ENCODE peak calls at places on chromosomes 16 and 17, in four cellular contexts. P, G, D and A are unnamed samples.

GRCh38 chr17:38653679-38654078 is 21.1 kb downstream of the EPOP start:
- DNase-seq in P (no peak), G (no peak), D (no peak), A (no peak)

GRCh38 chr16:841455-842060 is 41.0 kb upstream of the GNG13 start:
- DNase-seq in P (no peak), G (no peak), D (no peak), A (no peak)

GRCh38 chr17:67121317-67121887 is 77.0 kb downstream of the CACNG1 start:
- DNase-seq in P (no peak), G (no peak), D (no peak), A (no peak)

GRCh38 chr16:12780467-12780866 is 23.2 kb downstream of the CPPED1 start:
- DNase-seq in P (no peak), G (no peak), D (no peak), A (no peak)

GRCh38 chr17:77580956-77581355 is 377.5 kb upstream of the TNRC6C start:
- DNase-seq in P (no peak), G (no peak), D (no peak), A (no peak)

GRCh38 chr16:49620158-49620867 is 235.6 kb downstream of the ZNF423 start:
- DNase-seq in P (peak), G (no peak), D (no peak), A (no peak)

GRCh38 chr17:13017623-13018462 is at the start of gene ELAC2:
- DNase-seq in P (peak), G (peak), D (peak), A (peak)

GRCh38 chr16:89369266-89369895 is 121.0 kb downstream of the ANKRD11 start:
- DNase-seq in P (no peak), G (no peak), D (no peak), A (no peak)

GRCh38 chr17:7745748-7746470 is 28.4 kb downstream of the DNAH2 start:
- DNase-seq in P (no peak), G (no peak), D (peak), A (no peak)

GRCh38 chr17:27407916-27408846 is 48.1 kb upstream of the KSR1 start:
- DNase-seq in P (no peak), G (no peak), D (peak), A (no peak)

GRCh38 chr17:35082073-35082657 is 18.7 kb upstream of the RFFL start:
- DNase-seq in P (no peak), G (peak), D (peak), A (peak)

GRCh38 chr17:62687997-62688396 is 60.5 kb downstream of the MRC2 start:
- DNase-seq in P (no peak), G (no peak), D (no peak), A (no peak)

GRCh38 chr16:57023541-57024249 is 34.3 kb downstream of the NLRC5 start:
- DNase-seq in P (no peak), G (no peak), D (no peak), A (no peak)

GRCh38 chr16:75035410-75035968 is 36.7 kb downstream of the ZNRF1 start:
- DNase-seq in P (no peak), G (no peak), D (no peak), A (no peak)

GRCh38 chr17:64130559-64131001 is 636 bp upstream of the ERN1 start:
- DNase-seq in P (peak), G (no peak), D (no peak), A (peak)

GRCh38 chr16:85448557-85449194 is 164.4 kb upstream of the GSE1 start:
- DNase-seq in P (peak), G (peak), D (no peak), A (peak)

GRCh38 chr16:12901204-12901596 is 198 bp upstream of the SHISA9 start:
- DNase-seq in P (no peak), G (no peak), D (no peak), A (no peak)

GRCh38 chr16:11164482-11165270 is 91.3 kb downstream of the SOCS1 start:
- DNase-seq in P (no peak), G (no peak), D (no peak), A (no peak)

GRCh38 chr16:82657239-82657638 is 30.5 kb downstream of the CDH13 start:
- DNase-seq in P (no peak), G (no peak), D (no peak), A (no peak)

GRCh38 chr16:667780-668518 is at the start of gene RHOT2:
- DNase-seq in P (peak), G (peak), D (no peak), A (peak)

GRCh38 chr16:56289862-56290261 is 98.6 kb downstream of the GNAO1 start:
- DNase-seq in P (no peak), G (no peak), D (no peak), A (no peak)

GRCh38 chr16:71600822-71601221 is 23.9 kb upstream of the TAT start:
- DNase-seq in P (no peak), G (no peak), D (no peak), A (no peak)

GRCh38 chr17:66339563-66339962 is 37.1 kb downstream of the PRKCA start:
- DNase-seq in P (no peak), G (no peak), D (no peak), A (no peak)

GRCh38 chr16:70685061-70685937 is 554 bp downstream of the MTSS2 start:
- DNase-seq in P (no peak), G (no peak), D (no peak), A (peak)

GRCh38 chr17:37322826-37323561 is 52.8 kb upstream of the C17orf78 start:
- DNase-seq in P (no peak), G (no peak), D (no peak), A (no peak)

GRCh38 chr17:73628642-73629552 is 15.3 kb downstream of the SDK2 start:
- DNase-seq in P (no peak), G (no peak), D (no peak), A (no peak)

GRCh38 chr16:54930034-54930938 is at the start of gene IRX5:
- DNase-seq in P (peak), G (peak), D (peak), A (peak)

GRCh38 chr16:82938108-82938507 is 311.3 kb downstream of the CDH13 start:
- DNase-seq in P (no peak), G (no peak), D (no peak), A (no peak)

GRCh38 chr17:81509687-81510523 is 2.7 kb downstream of the ACTG1 start:
- DNase-seq in P (peak), G (no peak), D (no peak), A (no peak)

GRCh38 chr16:27745348-27745747 is 195.4 kb downstream of the KATNIP start:
- DNase-seq in P (no peak), G (no peak), D (peak), A (no peak)

GRCh38 chr16:60064026-60064425 is 1329.9 kb upstream of the GOT2 start:
- DNase-seq in P (no peak), G (no peak), D (no peak), A (no peak)

GRCh38 chr16:25959216-25959615 is 267.5 kb downstream of the HS3ST4 start:
- DNase-seq in P (peak), G (no peak), D (no peak), A (no peak)

GRCh38 chr17:59754547-59754946 is 47.1 kb downstream of the VMP1 start:
- DNase-seq in P (no peak), G (no peak), D (peak), A (no peak)

GRCh38 chr17:14903810-14904209 is 361.3 kb downstream of the PMP22 start:
- DNase-seq in P (no peak), G (no peak), D (no peak), A (no peak)

GRCh38 chr17:76531501-76532038 is 5.9 kb downstream of the CYGB start:
- DNase-seq in P (no peak), G (no peak), D (no peak), A (no peak)

GRCh38 chr17:50641339-50641725 is 6.7 kb downstream of the ABCC3 start:
- DNase-seq in P (no peak), G (no peak), D (no peak), A (no peak)

GRCh38 chr17:50638851-50639767 is 4.4 kb downstream of the ABCC3 start:
- DNase-seq in P (peak), G (no peak), D (peak), A (no peak)

GRCh38 chr17:50642071-50642721 is 7.5 kb downstream of the ABCC3 start:
- DNase-seq in P (no peak), G (no peak), D (no peak), A (no peak)

GRCh38 chr17:50642722-50643656 is 8.3 kb downstream of the ABCC3 start:
- DNase-seq in P (no peak), G (no peak), D (no peak), A (no peak)

GRCh38 chr17:50640701-50641338 is 6.1 kb downstream of the ABCC3 start:
- DNase-seq in P (peak), G (no peak), D (no peak), A (no peak)
- TF ChIP-seq CTCF in P (no peak), G (no peak), D (no peak), A (no peak)

DNA sequence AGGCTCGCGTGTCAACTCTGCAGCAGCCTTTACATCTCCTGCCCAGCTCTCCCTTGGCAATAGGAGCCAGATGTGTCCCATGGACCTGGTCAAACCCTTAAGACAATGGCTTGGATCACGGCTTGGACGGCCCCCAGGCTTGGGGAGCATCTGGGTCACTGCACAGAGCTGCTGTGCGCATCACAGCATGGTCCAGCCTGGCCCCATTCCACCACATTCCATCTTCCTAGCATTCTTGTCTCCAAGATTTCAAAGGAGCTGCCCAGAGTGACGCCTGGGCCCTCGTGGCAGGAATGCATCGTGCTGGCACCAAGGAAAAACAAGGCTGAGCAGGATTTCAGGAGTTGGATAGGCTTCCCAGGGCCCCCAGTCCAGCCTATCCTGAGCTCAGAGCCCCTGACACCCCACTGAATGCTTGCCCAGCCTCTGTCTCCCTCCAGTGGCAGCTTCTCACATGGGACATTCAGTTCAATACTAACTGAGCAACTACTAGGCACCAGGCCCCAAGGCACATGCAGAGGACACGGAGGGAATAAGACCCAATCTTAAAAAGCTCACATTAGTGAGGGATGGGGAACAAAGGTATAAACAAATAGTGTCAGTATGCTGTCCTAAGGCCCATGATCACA is 34.3 kb downstream of the TK2 start:
- DNase-seq in P (no peak), G (no peak), D (no peak), A (no peak)
- TF ChIP-seq CTCF in P (no peak), G (peak), D (peak), A (peak)

GRCh38 chr17:47987240-47987835 is 16.4 kb downstream of the CDK5RAP3 start:
- DNase-seq in P (no peak), G (no peak), D (no peak), A (no peak)
- TF ChIP-seq CTCF in P (no peak), G (no peak), D (no peak), A (no peak)

DNA sequence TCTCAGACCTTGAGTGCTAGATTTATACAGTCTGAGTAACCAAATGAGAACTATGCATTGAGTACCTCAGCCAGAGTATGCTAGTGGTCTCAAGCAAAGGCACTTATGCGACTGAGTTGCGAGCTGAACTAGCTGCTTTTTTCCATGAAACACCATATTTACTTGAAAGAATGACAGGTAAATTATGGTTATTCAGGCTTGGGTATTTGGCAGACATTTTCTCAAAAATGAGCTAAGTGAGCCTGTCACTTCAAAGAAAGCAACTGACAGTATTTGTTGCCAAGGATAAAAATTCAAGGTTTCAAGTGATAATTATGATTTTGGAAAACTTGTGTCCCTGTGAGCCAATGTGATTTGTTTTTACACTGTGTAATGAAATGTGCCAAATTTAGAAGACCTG is 19.3 kb downstream of the CACNG3 start:
- DNase-seq in P (no peak), G (no peak), D (no peak), A (no peak)
- TF ChIP-seq CTCF in P (no peak), G (no peak), D (no peak), A (no peak)

DNA sequence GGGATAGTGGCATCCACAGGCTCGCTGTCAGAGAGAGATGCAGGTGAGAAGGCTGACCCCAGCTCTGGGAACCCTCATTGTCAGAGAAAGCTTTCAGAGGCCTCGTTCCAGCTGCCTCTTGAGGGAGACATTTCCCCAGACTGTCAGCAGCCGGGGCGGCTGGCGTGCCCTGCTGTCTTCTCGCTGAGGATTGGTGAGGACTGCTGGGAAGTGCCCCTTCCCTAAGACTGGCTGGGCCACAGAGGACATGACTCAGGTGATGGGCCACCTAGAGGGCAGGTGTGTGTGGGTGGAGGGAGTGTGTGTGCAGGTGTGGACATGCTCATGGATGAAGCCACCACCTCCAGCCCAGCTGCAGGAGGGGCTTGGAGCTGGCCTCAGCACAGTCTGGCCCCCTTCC is 25.3 kb downstream of the SPACA3 start:
- DNase-seq in P (no peak), G (no peak), D (no peak), A (no peak)
- TF ChIP-seq CTCF in P (no peak), G (no peak), D (no peak), A (no peak)

GRCh38 chr17:83099570-83100181 is 20.3 kb downstream of the METRNL start:
- DNase-seq in P (no peak), G (no peak), D (no peak), A (no peak)
- TF ChIP-seq CTCF in P (no peak), G (no peak), D (no peak), A (no peak)

GRCh38 chr16:1981398-1981836 is at the start of gene NOXO1:
- DNase-seq in P (peak), G (no peak), D (no peak), A (no peak)

GRCh38 chr16:1983544-1984346 is at the start of gene GFER:
- DNase-seq in P (peak), G (peak), D (peak), A (peak)

GRCh38 chr16:1981972-1982574 is 804 bp upstream of the NOXO1 start:
- DNase-seq in P (peak), G (no peak), D (no peak), A (no peak)

GRCh38 chr16:1984347-1985225 is 593 bp downstream of the GFER start:
- DNase-seq in P (peak), G (no peak), D (no peak), A (no peak)

DNA sequence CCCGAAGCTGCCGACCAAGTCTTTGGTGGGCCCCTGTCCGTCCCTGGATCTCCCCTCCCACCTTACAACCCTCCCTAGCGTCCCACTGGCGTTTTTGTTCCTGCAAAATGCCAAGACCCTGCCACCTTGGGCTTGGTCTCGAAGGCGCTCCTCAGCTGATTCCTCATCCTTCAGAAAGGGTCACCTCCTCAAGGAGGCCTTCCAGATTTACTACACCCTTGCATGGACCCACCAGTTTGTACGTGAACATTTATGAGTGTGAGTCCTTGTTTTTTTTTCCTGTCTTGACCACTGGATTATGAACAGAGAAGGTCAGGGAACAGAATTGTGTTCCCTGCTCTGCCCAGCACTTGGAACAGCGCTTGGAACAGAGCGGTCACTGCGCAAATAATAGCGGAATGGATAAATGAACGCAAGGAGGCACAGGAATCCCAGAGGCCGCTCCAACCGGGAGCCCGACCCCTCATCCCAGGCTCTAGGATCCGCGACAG is 895 bp upstream of the GFER start:
- DNase-seq in P (no peak), G (no peak), D (no peak), A (no peak)
- TF ChIP-seq CTCF in P (no peak), G (no peak), D (no peak), A (no peak)

DNA sequence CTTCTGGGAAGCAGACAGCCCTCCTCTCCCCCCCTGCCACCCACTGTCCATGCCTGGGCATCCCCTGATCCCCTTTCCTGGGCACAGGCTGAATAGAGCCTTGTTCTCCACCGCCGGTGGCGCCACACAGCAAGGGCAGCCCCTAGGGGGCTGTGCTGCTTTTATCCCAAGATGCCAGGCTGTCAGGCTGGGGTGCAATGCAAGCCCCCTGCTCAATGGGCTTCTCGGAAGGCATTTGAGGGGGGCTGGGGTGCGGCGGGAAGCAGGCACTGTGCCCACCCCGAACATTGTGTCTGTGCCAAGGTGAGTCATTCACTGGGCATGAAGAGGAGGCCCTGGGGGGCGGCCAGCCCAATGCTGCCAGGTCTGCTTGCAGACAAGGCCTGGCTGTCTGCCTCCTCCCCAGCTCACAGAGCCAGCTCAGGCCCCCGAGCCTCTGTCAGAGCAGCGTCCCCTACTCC is 1.5 kb upstream of the GFAP start:
- DNase-seq in P (no peak), G (no peak), D (no peak), A (no peak)
- TF ChIP-seq CTCF in P (no peak), G (no peak), D (no peak), A (no peak)